ENCODE peak calls at places on chromosomes 1 and 21, in four cellular contexts. One of them, this sample, is unnamed.

GRCh38 chr1:53166912-53167311 is 24.5 kb upstream of the SLC1A7 start:
- DNase-seq in stimulated activated CD8-positive, alpha-beta memory T cell treated with anti-CD3 and anti-CD28 coated beads, Interleukin-4, amount 100 ng/mL, for 24 hours: no peak
- DNase-seq in effector CD4-positive, alpha-beta T cell: no peak
- DNase-seq in NB4: no peak
- DNase-seq in this sample: no peak

GRCh38 chr1:40317394-40318074 is 448 bp upstream of the COL9A2 start:
- DNase-seq in NB4: no peak
- DNase-seq in effector CD4-positive, alpha-beta T cell: no peak
- DNase-seq in stimulated activated CD8-positive, alpha-beta memory T cell treated with anti-CD3 and anti-CD28 coated beads, Interleukin-4, amount 100 ng/mL, for 24 hours: no peak
- DNase-seq in this sample: no peak

GRCh38 chr1:72037745-72038343 is 244.5 kb downstream of the NEGR1 start:
- DNase-seq in effector CD4-positive, alpha-beta T cell: no peak
- DNase-seq in NB4: peak
- DNase-seq in stimulated activated CD8-positive, alpha-beta memory T cell treated with anti-CD3 and anti-CD28 coated beads, Interleukin-4, amount 100 ng/mL, for 24 hours: no peak
- DNase-seq in this sample: peak

GRCh38 chr1:59332983-59333382 is 36.1 kb downstream of the FGGY start:
- DNase-seq in NB4: peak
- DNase-seq in stimulated activated CD8-positive, alpha-beta memory T cell treated with anti-CD3 and anti-CD28 coated beads, Interleukin-4, amount 100 ng/mL, for 24 hours: no peak
- DNase-seq in effector CD4-positive, alpha-beta T cell: no peak
- DNase-seq in this sample: peak

GRCh38 chr1:85495556-85495955 is 30.6 kb upstream of the DDAH1 start:
- DNase-seq in stimulated activated CD8-positive, alpha-beta memory T cell treated with anti-CD3 and anti-CD28 coated beads, Interleukin-4, amount 100 ng/mL, for 24 hours: no peak
- DNase-seq in effector CD4-positive, alpha-beta T cell: no peak
- DNase-seq in NB4: no peak
- DNase-seq in this sample: no peak

GRCh38 chr21:43360441-43361126 is 66.3 kb downstream of the SIK1 start:
- DNase-seq in effector CD4-positive, alpha-beta T cell: no peak
- DNase-seq in NB4: no peak
- DNase-seq in stimulated activated CD8-positive, alpha-beta memory T cell treated with anti-CD3 and anti-CD28 coated beads, Interleukin-4, amount 100 ng/mL, for 24 hours: no peak
- DNase-seq in this sample: no peak

GRCh38 chr21:32962286-32962685 is 63.4 kb upstream of the OLIG2 start:
- DNase-seq in stimulated activated CD8-positive, alpha-beta memory T cell treated with anti-CD3 and anti-CD28 coated beads, Interleukin-4, amount 100 ng/mL, for 24 hours: no peak
- DNase-seq in effector CD4-positive, alpha-beta T cell: no peak
- DNase-seq in NB4: no peak
- DNase-seq in this sample: no peak

GRCh38 chr1:36089393-36090121 is 865 bp downstream of the ADPRS start:
- DNase-seq in effector CD4-positive, alpha-beta T cell: no peak
- DNase-seq in stimulated activated CD8-positive, alpha-beta memory T cell treated with anti-CD3 and anti-CD28 coated beads, Interleukin-4, amount 100 ng/mL, for 24 hours: no peak
- DNase-seq in NB4: peak
- DNase-seq in this sample: peak

GRCh38 chr1:221276911-221277310 is 397.7 kb downstream of the HLX start:
- DNase-seq in stimulated activated CD8-positive, alpha-beta memory T cell treated with anti-CD3 and anti-CD28 coated beads, Interleukin-4, amount 100 ng/mL, for 24 hours: no peak
- DNase-seq in NB4: no peak
- DNase-seq in effector CD4-positive, alpha-beta T cell: no peak
- DNase-seq in this sample: peak

GRCh38 chr1:31621498-31621820 is 4.0 kb downstream of the HCRTR1 start:
- DNase-seq in NB4: no peak
- DNase-seq in effector CD4-positive, alpha-beta T cell: no peak
- DNase-seq in stimulated activated CD8-positive, alpha-beta memory T cell treated with anti-CD3 and anti-CD28 coated beads, Interleukin-4, amount 100 ng/mL, for 24 hours: no peak
- DNase-seq in this sample: no peak

GRCh38 chr1:101066260-101066936 is 40.8 kb upstream of the DPH5 start:
- DNase-seq in effector CD4-positive, alpha-beta T cell: no peak
- DNase-seq in stimulated activated CD8-positive, alpha-beta memory T cell treated with anti-CD3 and anti-CD28 coated beads, Interleukin-4, amount 100 ng/mL, for 24 hours: no peak
- DNase-seq in NB4: no peak
- DNase-seq in this sample: no peak

GRCh38 chr1:191695865-191696264 is 462.4 kb upstream of the RGS18 start:
- DNase-seq in NB4: no peak
- DNase-seq in effector CD4-positive, alpha-beta T cell: no peak
- DNase-seq in stimulated activated CD8-positive, alpha-beta memory T cell treated with anti-CD3 and anti-CD28 coated beads, Interleukin-4, amount 100 ng/mL, for 24 hours: no peak
- DNase-seq in this sample: peak

GRCh38 chr1:246569248-246570238 is 3.3 kb downstream of the CNST start:
- DNase-seq in NB4: peak
- DNase-seq in stimulated activated CD8-positive, alpha-beta memory T cell treated with anti-CD3 and anti-CD28 coated beads, Interleukin-4, amount 100 ng/mL, for 24 hours: no peak
- DNase-seq in effector CD4-positive, alpha-beta T cell: peak
- DNase-seq in this sample: no peak

GRCh38 chr1:40315239-40315794 is 1.8 kb downstream of the COL9A2 start:
- DNase-seq in NB4: peak
- DNase-seq in effector CD4-positive, alpha-beta T cell: peak
- DNase-seq in stimulated activated CD8-positive, alpha-beta memory T cell treated with anti-CD3 and anti-CD28 coated beads, Interleukin-4, amount 100 ng/mL, for 24 hours: peak
- DNase-seq in this sample: peak

GRCh38 chr1:235710665-235711064 is 61.1 kb upstream of the GNG4 start:
- DNase-seq in NB4: no peak
- DNase-seq in stimulated activated CD8-positive, alpha-beta memory T cell treated with anti-CD3 and anti-CD28 coated beads, Interleukin-4, amount 100 ng/mL, for 24 hours: no peak
- DNase-seq in effector CD4-positive, alpha-beta T cell: no peak
- DNase-seq in this sample: no peak

GRCh38 chr1:30446508-30446907 is 276.9 kb downstream of the MATN1 start:
- DNase-seq in NB4: no peak
- DNase-seq in stimulated activated CD8-positive, alpha-beta memory T cell treated with anti-CD3 and anti-CD28 coated beads, Interleukin-4, amount 100 ng/mL, for 24 hours: no peak
- DNase-seq in effector CD4-positive, alpha-beta T cell: no peak
- DNase-seq in this sample: no peak

GRCh38 chr1:109910963-109911798 is 532 bp downstream of the CSF1 start:
- DNase-seq in stimulated activated CD8-positive, alpha-beta memory T cell treated with anti-CD3 and anti-CD28 coated beads, Interleukin-4, amount 100 ng/mL, for 24 hours: no peak
- DNase-seq in effector CD4-positive, alpha-beta T cell: no peak
- DNase-seq in NB4: no peak
- DNase-seq in this sample: no peak

GRCh38 chr1:94884101-94884875 is 42.6 kb downstream of the CNN3 start:
- DNase-seq in NB4: no peak
- DNase-seq in stimulated activated CD8-positive, alpha-beta memory T cell treated with anti-CD3 and anti-CD28 coated beads, Interleukin-4, amount 100 ng/mL, for 24 hours: no peak
- DNase-seq in effector CD4-positive, alpha-beta T cell: no peak
- DNase-seq in this sample: no peak

GRCh38 chr1:39462074-39462473 is 29.4 kb upstream of the BMP8A start:
- DNase-seq in effector CD4-positive, alpha-beta T cell: no peak
- DNase-seq in stimulated activated CD8-positive, alpha-beta memory T cell treated with anti-CD3 and anti-CD28 coated beads, Interleukin-4, amount 100 ng/mL, for 24 hours: no peak
- DNase-seq in NB4: no peak
- DNase-seq in this sample: no peak

GRCh38 chr1:152543808-152544207 is 22.8 kb downstream of the LCE3E start:
- DNase-seq in NB4: peak
- DNase-seq in stimulated activated CD8-positive, alpha-beta memory T cell treated with anti-CD3 and anti-CD28 coated beads, Interleukin-4, amount 100 ng/mL, for 24 hours: no peak
- DNase-seq in effector CD4-positive, alpha-beta T cell: no peak
- DNase-seq in this sample: no peak

GRCh38 chr1:27349784-27350672 is 8.2 kb downstream of the SYTL1 start:
- DNase-seq in NB4: no peak
- DNase-seq in effector CD4-positive, alpha-beta T cell: no peak
- DNase-seq in stimulated activated CD8-positive, alpha-beta memory T cell treated with anti-CD3 and anti-CD28 coated beads, Interleukin-4, amount 100 ng/mL, for 24 hours: no peak
- DNase-seq in this sample: peak

GRCh38 chr1:184499626-184500025 is 112.8 kb downstream of the C1orf21 start:
- DNase-seq in effector CD4-positive, alpha-beta T cell: no peak
- DNase-seq in stimulated activated CD8-positive, alpha-beta memory T cell treated with anti-CD3 and anti-CD28 coated beads, Interleukin-4, amount 100 ng/mL, for 24 hours: no peak
- DNase-seq in NB4: no peak
- DNase-seq in this sample: no peak

GRCh38 chr1:58950897-58951296 is 167.1 kb upstream of the JUN start:
- DNase-seq in stimulated activated CD8-positive, alpha-beta memory T cell treated with anti-CD3 and anti-CD28 coated beads, Interleukin-4, amount 100 ng/mL, for 24 hours: no peak
- DNase-seq in effector CD4-positive, alpha-beta T cell: no peak
- DNase-seq in NB4: no peak
- DNase-seq in this sample: no peak

This sample was measured in MV-4-11.